ENCODE peak calls at places on chromosomes 1 and 21, in eight cellular contexts. S is iPS-NIHi11; D is neural progenitor cell; I is stimulated activated CD4-positive, alpha-beta T cell treated with anti-CD3 and anti-CD28 coated beads, Interleukin-15, amount 100 ng/mL, for 1 hour; T is ovary; M is amniotic epithelial cell; N is GF-D8; Q is activated naive CD4-positive, alpha-beta T cell treated with anti-CD3 and anti-CD28 coated beads, Interleukin-2, amount 50 U/mL, for 72 hours. K is an unnamed sample.

GRCh38 chr1:68093737-68094136 is 43.3 kb upstream of the DIRAS3 start:
- DNase-seq in S (no peak), M (peak), D (no peak), I (no peak), N (no peak), T (no peak), Q (no peak), K (no peak)

GRCh38 chr1:56065729-56066128 is 513.6 kb downstream of the PLPP3 start:
- DNase-seq in T (no peak), S (no peak), Q (no peak), M (peak), N (no peak), D (no peak), I (no peak), K (no peak)

GRCh38 chr1:159011701-159012100 is 2.0 kb downstream of the IFI16 start:
- DNase-seq in N (no peak), M (no peak), D (no peak), T (no peak), Q (no peak), I (no peak), S (no peak), K (no peak)

GRCh38 chr1:160207751-160208150 is 2.6 kb downstream of the PEA15 start:
- DNase-seq in D (peak), N (no peak), Q (no peak), S (no peak), T (no peak), M (no peak), I (no peak), K (no peak)

GRCh38 chr21:17758703-17759102 is 60.5 kb downstream of the C21orf91 start:
- DNase-seq in D (no peak), T (no peak), S (no peak), M (no peak), I (no peak), N (no peak), Q (no peak), K (no peak)

GRCh38 chr1:145979746-145980435 is 15.4 kb downstream of the POLR3GL start:
- DNase-seq in N (peak), S (no peak), Q (no peak), M (peak), I (no peak), D (no peak), T (no peak), K (no peak)

GRCh38 chr1:159171254-159171687 is at the start of gene CADM3:
- DNase-seq in S (peak), D (peak), I (no peak), T (no peak), Q (no peak), M (peak), N (no peak), K (no peak)

GRCh38 chr1:167746013-167746672 is 24.4 kb downstream of the MPZL1 start:
- DNase-seq in D (no peak), Q (no peak), S (no peak), N (no peak), M (no peak), I (no peak), T (no peak), K (no peak)

K was measured in heart left ventricle.